ENCODE peak calls at places on chromosome 18, in seven cellular contexts. A is fibroblast of mammary gland, L is aorta, U is coronary artery, M is A549, R is heart right ventricle, G is GM12865. V is an unnamed sample.

GRCh38 chr18:79523738-79524180 is 128.0 kb downstream of the NFATC1 start:
- DNase-seq in A (no peak), L (no peak), U (peak), M (no peak), R (no peak), G (peak), V (no peak)

GRCh38 chr18:21820035-21820810 is 79.6 kb downstream of the MIB1 start:
- DNase-seq in A (peak), L (no peak), U (no peak), M (peak), R (no peak), G (peak), V (peak)

GRCh38 chr18:76801567-76802505 is 20.5 kb upstream of the ZNF236 start:
- DNase-seq in A (peak), L (peak), U (no peak), M (peak), R (peak), G (peak), V (peak)

GRCh38 chr18:46950064-46950656 is 32.8 kb downstream of the KATNAL2 start:
- DNase-seq in A (no peak), L (no peak), U (no peak), M (peak), R (no peak), G (peak), V (peak)

GRCh38 chr18:47893939-47894699 is 36.3 kb downstream of the SMAD2 start:
- DNase-seq in A (no peak), L (no peak), U (no peak), M (no peak), R (no peak), G (no peak), V (peak)

GRCh38 chr18:61398961-61399632 is 65.9 kb downstream of the CDH20 start:
- DNase-seq in A (peak), L (no peak), U (no peak), M (no peak), R (no peak), G (no peak), V (peak)

GRCh38 chr18:72692086-72692485 is 147.9 kb upstream of the CBLN2 start:
- DNase-seq in A (no peak), L (no peak), U (no peak), M (no peak), R (no peak), G (no peak), V (no peak)

GRCh38 chr18:52822160-52822559 is 482.2 kb downstream of the DCC start:
- DNase-seq in A (no peak), L (no peak), U (no peak), M (no peak), R (no peak), G (no peak), V (no peak)

GRCh38 chr18:74216661-74217110 is 68.4 kb downstream of the TIMM21 start:
- DNase-seq in A (no peak), L (no peak), U (no peak), M (no peak), R (no peak), G (no peak), V (no peak)

GRCh38 chr18:76410660-76411417 is 84.2 kb downstream of the ZNF516 start:
- DNase-seq in A (no peak), L (no peak), U (peak), M (no peak), R (no peak), G (peak), V (no peak)

GRCh38 chr18:7038330-7038846 is 79.2 kb downstream of the LAMA1 start:
- DNase-seq in A (peak), L (peak), U (peak), M (peak), R (peak), G (no peak), V (peak)

GRCh38 chr18:13390196-13390595 is 171.6 kb downstream of the LDLRAD4 start:
- DNase-seq in A (no peak), L (no peak), U (peak), M (no peak), R (no peak), G (no peak), V (no peak)

GRCh38 chr18:25231327-25231691 is 120.7 kb downstream of the ZNF521 start:
- DNase-seq in A (no peak), L (no peak), U (no peak), M (no peak), R (no peak), G (no peak), V (no peak)

DNA sequence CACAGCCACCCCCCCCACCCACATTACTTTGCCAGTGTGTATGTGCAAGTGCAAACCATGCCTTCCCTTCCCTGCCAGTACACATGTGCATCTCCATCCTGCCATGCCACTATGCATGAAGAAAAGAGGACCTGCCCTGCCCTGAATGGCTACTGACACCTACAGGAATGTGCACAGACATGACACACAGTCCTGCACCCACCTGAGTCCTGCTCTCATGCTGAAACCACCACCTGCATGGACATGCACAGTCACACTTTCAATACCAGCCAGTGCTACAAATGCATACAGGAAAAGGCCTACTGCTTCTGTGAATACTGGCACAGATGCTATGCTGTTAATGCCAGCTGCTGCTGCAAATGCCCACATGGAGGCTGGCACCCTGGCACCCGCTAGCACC is 334.4 kb upstream of the DLGAP1 start:
- DNase-seq in A (no peak), L (no peak), U (no peak), M (no peak), R (no peak), G (peak), V (no peak)
- H3K4me3 ChIP-seq in A (no peak), L (no peak), U (no peak), M (no peak), R (no peak), G (no peak), V (no peak)

GRCh38 chr18:77897606-77898005 is 648.0 kb downstream of the GALR1 start:
- DNase-seq in A (no peak), L (no peak), U (no peak), M (no peak), R (no peak), G (no peak), V (no peak)

GRCh38 chr18:77905449-77906055 is 655.9 kb downstream of the GALR1 start:
- DNase-seq in A (no peak), L (no peak), U (no peak), M (no peak), R (no peak), G (no peak), V (no peak)

GRCh38 chr18:77906103-77906502 is 656.5 kb downstream of the GALR1 start:
- DNase-seq in A (no peak), L (no peak), U (no peak), M (no peak), R (no peak), G (no peak), V (no peak)

GRCh38 chr18:77905011-77905410 is 655.4 kb downstream of the GALR1 start:
- DNase-seq in A (no peak), L (no peak), U (no peak), M (no peak), R (no peak), G (no peak), V (no peak)

GRCh38 chr18:77899972-77900754 is 650.5 kb downstream of the GALR1 start:
- DNase-seq in A (peak), L (no peak), U (no peak), M (peak), R (peak), G (peak), V (no peak)
- H3K4me3 ChIP-seq in A (no peak), L (no peak), U (peak), M (peak), R (peak), G (no peak), V (no peak)

DNA sequence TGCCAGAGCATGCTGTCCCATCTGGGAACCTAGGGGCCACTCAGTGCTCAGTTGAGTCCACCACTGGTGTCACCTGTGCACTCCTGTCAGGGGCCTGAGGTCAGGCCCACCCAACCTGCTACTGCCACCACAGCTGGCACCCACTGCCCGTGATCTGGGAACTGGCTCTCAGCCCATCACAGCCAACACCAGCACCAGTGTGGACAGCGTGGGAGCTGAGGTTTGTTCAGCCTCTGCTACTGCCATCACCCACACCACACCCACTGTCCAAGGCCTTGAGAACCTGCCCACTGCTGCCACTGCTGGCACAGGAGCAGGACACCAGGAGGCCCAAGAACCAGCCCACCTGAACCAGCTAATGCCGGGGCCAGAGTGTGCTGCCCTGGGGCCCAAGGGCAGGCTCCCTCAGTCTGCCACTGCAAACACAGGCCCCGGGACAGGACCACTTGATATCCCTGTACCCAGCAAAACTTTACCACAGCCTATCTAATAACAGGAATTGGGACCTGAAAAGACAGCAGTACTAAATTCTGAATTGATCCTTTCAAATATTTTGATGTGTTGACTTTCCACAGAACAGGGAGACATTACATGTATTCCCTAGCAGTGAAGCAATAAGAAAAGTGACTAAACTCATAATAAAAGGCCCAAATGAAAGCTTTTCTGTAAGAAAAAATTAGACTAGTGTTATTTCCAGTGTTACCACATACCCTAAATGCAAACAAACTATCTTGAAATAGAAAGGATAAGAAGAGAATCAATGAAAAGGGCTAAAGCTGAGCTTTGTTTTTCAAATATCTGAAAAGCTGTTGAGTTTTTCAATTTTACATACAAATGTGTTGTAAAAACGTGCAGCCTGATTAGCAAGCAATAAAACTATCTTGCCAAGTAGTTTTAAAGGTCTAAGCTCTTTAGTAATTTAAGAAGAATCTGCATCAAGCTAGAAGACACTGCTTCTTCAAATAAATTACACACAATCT is 640.7 kb downstream of the METTL4 start:
- DNase-seq in A (no peak), L (no peak), U (no peak), M (no peak), R (no peak), G (no peak), V (no peak)
- H3K4me3 ChIP-seq in A (no peak), L (no peak), U (no peak), M (no peak), R (no peak), G (no peak), V (no peak)

GRCh38 chr18:8705941-8706544 is 687 bp downstream of the MTCL1 start:
- DNase-seq in A (no peak), L (peak), U (no peak), M (no peak), R (peak), G (no peak), V (no peak)
- H3K4me3 ChIP-seq in A (peak), L (peak), U (peak), M (peak), R (peak), G (no peak), V (peak)

DNA sequence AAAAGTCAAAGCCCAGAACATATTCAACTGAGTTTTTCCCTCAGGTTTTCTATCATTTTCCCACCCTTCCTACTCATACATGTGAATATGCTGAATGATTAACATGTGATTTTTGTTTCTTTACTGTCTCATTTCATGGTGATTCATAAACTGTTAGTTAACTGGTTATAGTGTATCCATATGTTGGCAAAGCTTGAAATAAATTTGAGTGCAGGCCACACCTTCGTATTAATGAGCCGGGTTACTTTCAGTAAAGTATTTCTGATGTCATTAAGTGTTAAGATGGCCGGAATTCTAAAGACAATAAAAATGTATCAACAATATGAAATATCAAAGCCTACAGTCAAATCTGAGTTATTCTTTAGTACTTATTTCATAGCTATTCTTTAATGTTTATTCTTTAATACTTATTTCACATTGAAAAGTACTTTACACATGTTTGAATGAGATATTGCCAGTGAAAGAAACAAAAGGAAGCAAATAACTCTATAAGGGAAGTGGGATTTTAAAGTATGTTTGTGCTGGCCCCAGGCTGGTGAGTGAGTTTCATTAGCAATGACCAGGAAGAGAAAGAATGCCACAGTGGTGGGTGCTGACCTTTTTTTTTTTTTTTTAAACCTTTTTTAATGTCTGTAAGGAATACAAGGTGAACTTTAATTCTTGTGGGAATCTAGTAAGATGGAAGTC is 178.6 kb downstream of the NEDD4L start:
- DNase-seq in A (peak), L (no peak), U (no peak), M (no peak), R (no peak), G (no peak), V (no peak)
- H3K4me3 ChIP-seq in A (no peak), L (no peak), U (no peak), M (peak), R (no peak), G (no peak), V (no peak)

GRCh38 chr18:63887424-63887823 is at the start of gene SERPINB2:
- DNase-seq in A (peak), L (no peak), U (no peak), M (no peak), R (no peak), G (peak), V (peak)
- H3K4me3 ChIP-seq in A (no peak), L (no peak), U (no peak), M (no peak), R (no peak), G (no peak), V (no peak)

GRCh38 chr18:41700435-41700834 is 254.6 kb upstream of the PIK3C3 start:
- DNase-seq in A (no peak), L (no peak), U (no peak), M (no peak), R (no peak), G (no peak), V (no peak)

GRCh38 chr18:41690332-41691110 is 264.5 kb upstream of the PIK3C3 start:
- DNase-seq in A (no peak), L (no peak), U (no peak), M (no peak), R (no peak), G (no peak), V (no peak)

DNA sequence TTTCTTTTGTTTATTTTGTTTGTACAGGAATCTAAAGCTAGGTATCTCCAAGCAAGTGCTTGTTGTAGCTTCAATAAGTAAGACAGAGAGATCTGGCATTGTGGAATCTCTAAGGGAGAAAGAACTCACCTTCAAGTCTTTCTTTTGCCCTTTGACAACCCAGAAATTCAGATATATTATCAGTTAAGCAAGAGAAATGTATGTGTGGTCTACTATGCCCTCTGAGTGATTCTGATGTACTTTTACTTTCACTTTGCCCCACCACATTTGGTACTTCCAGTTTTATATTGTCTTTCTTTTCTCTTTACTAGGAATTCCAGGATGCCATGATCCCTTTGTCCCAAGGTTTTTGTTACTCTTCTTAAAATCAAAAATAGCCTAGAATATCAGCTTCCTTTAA is 259.6 kb upstream of the PIK3C3 start:
- DNase-seq in A (no peak), L (no peak), U (no peak), M (no peak), R (no peak), G (no peak), V (no peak)
- H3K4me3 ChIP-seq in A (no peak), L (no peak), U (no peak), M (no peak), R (no peak), G (no peak), V (no peak)

GRCh38 chr18:48946329-48946835 is 4.4 kb downstream of the SMAD7 start:
- DNase-seq in A (peak), L (peak), U (peak), M (no peak), R (no peak), G (no peak), V (peak)
- H3K4me3 ChIP-seq in A (no peak), L (peak), U (peak), M (peak), R (peak), G (peak), V (peak)